ENCODE peak calls at places on chromosome 5, in ten cellular contexts. K, P, W, D, B, G, Z, J, V and C are unnamed samples.

GRCh38 chr5:149760700-149761187 is 30.6 kb downstream of the PPARGC1B start:
- DNase-seq in K (no peak), P (no peak), W (no peak), D (no peak), B (no peak), G (peak; percentile 5), Z (no peak), J (no peak), V (no peak), C (no peak)

GRCh38 chr5:74167206-74167929 is 473.2 kb downstream of the ENC1 start:
- DNase-seq in K (peak; percentile 85), P (no peak), W (no peak), D (peak; percentile 57), B (no peak), G (no peak), Z (no peak), J (no peak), V (peak; percentile 46), C (no peak)

GRCh38 chr5:95822038-95822407 is 503 bp downstream of the GLRX start:
- DNase-seq in K (peak; percentile 63), P (peak; percentile 72), W (no peak), D (no peak), B (peak; percentile 60), G (peak; percentile 69), Z (no peak), J (peak; percentile 71), V (no peak), C (no peak)

GRCh38 chr5:6228257-6229250 is 149.8 kb downstream of the MED10 start:
- DNase-seq in K (no peak), P (no peak), W (no peak), D (no peak), B (no peak), G (no peak), Z (no peak), J (no peak), V (no peak), C (no peak)

GRCh38 chr5:146906803-146907202 is 28.2 kb upstream of the PPP2R2B start:
- DNase-seq in K (no peak), P (no peak), W (no peak), D (no peak), B (no peak), G (no peak), Z (peak; percentile 24), J (peak; percentile 87), V (no peak), C (no peak)

GRCh38 chr5:72123764-72124163 is 16.5 kb downstream of the MAP1B start:
- DNase-seq in K (no peak), P (no peak), W (no peak), D (no peak), B (no peak), G (no peak), Z (no peak), J (no peak), V (no peak), C (no peak)

GRCh38 chr5:33761139-33761538 is 130.7 kb downstream of the ADAMTS12 start:
- DNase-seq in K (no peak), P (no peak), W (no peak), D (no peak), B (no peak), G (no peak), Z (no peak), J (peak; percentile 64), V (no peak), C (peak; percentile 49)

GRCh38 chr5:116546033-116546742 is 28.4 kb downstream of the SEMA6A start:
- DNase-seq in K (peak; percentile 2), P (no peak), W (no peak), D (no peak), B (no peak), G (no peak), Z (no peak), J (no peak), V (no peak), C (no peak)

GRCh38 chr5:34038838-34039237 is 4.2 kb downstream of the C1QTNF3 start:
- DNase-seq in K (no peak), P (no peak), W (no peak), D (no peak), B (no peak), G (no peak), Z (no peak), J (no peak), V (no peak), C (no peak)

DNA sequence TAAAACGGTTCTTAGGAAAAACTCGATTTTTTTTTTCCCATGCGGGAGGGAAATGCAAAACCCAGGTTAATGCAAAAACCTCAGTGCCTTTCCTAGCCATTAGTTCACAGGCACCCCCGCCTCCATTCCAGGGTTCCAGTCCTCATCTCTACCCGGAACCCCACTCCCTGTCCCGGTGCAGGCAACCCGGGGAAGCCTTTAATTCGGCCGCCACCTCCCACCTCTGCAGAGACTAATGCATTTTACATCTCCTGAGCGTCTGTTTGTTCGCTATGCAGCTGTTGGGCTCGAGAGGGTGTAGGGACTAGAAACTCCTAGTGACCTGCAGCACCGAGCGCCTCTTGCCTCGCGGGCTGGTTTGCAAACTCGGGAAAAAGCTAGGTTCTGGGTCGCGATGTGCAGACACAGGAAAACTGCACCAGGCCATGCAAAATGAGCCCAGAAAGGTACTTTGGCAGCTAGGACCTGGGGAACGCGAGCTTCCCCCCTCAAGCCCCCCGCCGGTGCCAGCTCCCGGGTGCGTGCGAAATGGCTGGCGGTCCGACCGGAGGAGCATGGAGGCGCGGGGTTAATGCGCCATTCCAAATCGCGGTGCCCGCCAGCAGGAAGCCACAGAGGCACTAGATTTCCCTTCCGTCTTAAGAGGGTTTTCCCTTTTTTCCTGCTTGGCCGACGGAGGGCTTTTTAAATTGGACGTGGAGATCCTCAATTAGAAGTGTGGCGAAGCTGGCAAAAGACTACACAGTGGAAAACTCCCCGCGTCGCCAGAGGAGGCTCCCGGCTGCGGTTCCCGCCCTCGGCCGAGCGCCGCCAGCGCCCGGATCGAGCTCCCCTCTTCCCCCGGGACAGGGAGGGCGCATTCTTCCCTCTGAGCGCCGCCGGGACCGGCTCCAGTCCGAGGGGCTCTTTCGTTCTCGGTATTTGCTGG is 3.4 kb downstream of the GDNF start:
- DNase-seq in K (peak; percentile 42), P (peak; percentile 45), W (no peak), D (no peak), B (no peak), G (peak; percentile 16), Z (no peak), J (peak; percentile 58), V (no peak), C (no peak)
- H3K4me3 ChIP-seq in K (peak overlapping the region; percentile 52), P (peak overlapping the region; percentile 54), W (peak overlapping the region; percentile 34), D (peak overlapping the region; percentile 61), B (peak overlapping the region; percentile 53), G (peak overlapping the region; percentile 68), Z (no peak overlapping the region), J (peak overlapping the region; percentile 65), V (peak overlapping the region; percentile 74), C (no peak overlapping the region)

GRCh38 chr5:179432547-179432946 is 87.3 kb upstream of the ADAMTS2 start:
- DNase-seq in K (no peak), P (no peak), W (no peak), D (no peak), B (no peak), G (peak; percentile 12), Z (no peak), J (no peak), V (no peak), C (no peak)
- H3K4me3 ChIP-seq in K (no peak overlapping the region), P (no peak overlapping the region), W (no peak overlapping the region), D (no peak overlapping the region), B (no peak overlapping the region), G (no peak overlapping the region), Z (no peak overlapping the region), J (no peak overlapping the region), V (no peak overlapping the region), C (no peak overlapping the region)

DNA sequence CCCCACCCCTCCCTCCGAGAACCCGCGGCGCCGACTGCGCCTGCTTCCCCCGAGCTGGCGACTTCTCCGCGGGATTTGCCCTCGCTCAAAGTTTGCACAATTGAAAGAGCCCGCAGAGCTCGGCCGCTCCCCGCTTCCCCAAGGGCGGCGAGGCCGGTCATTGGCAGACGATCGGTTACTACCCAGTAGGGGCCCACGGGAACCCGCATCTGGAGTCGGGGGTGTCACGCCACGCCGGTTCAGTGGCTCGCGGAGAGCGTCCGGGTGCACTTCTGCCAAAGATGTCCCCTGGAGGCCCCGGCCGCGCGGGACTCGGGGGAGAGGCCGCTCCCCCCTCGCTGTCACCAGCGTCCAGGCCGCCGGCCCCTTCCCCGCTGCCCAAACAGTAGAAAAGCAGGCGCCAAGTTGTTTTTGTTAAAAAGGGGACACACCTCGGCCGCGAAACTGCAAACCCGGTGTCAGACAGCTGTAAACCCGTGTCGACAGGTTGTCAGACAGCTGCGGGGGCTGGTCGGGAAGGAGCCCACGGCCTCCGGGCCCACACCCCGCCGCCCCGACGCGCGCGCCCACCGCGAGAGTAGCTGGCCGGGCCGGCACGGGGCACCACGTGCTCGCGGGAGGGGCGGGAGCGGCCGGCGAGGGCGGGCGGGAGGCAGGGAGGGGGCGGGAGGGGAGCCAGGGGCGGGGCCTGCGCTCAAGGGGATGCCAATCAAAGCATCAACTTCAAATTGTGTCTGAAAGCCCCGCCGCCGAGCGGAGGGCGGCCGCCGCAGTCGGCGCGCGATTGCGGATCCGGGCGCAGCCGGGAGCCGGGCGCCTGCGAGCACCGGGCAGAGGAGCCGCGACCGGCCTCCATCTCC is at the start of gene IRX1:
- DNase-seq in K (peak; percentile 40), P (peak; percentile 36), W (no peak), D (no peak), B (no peak), G (no peak), Z (no peak), J (peak; percentile 81), V (no peak), C (no peak)
- H3K4me3 ChIP-seq in K (peak within 1 kb of the TSS; percentile 50), P (no peak within 1 kb of the TSS), W (peak within 1 kb of the TSS; percentile 59), D (peak within 1 kb of the TSS; percentile 46), B (peak within 1 kb of the TSS; percentile 22), G (peak within 1 kb of the TSS; percentile 53), Z (no peak within 1 kb of the TSS), J (peak within 1 kb of the TSS; percentile 60), V (no peak within 1 kb of the TSS), C (no peak within 1 kb of the TSS)

GRCh38 chr5:119345861-119346260 is 10.0 kb upstream of the TNFAIP8 start:
- DNase-seq in K (no peak), P (no peak), W (no peak), D (no peak), B (no peak), G (no peak), Z (no peak), J (no peak), V (no peak), C (no peak)

GRCh38 chr5:119346404-119346803 is 9.4 kb upstream of the TNFAIP8 start:
- DNase-seq in K (no peak), P (no peak), W (no peak), D (no peak), B (no peak), G (no peak), Z (no peak), J (no peak), V (no peak), C (no peak)

GRCh38 chr5:119344231-119344630 is 11.6 kb upstream of the TNFAIP8 start:
- DNase-seq in K (no peak), P (no peak), W (no peak), D (no peak), B (no peak), G (no peak), Z (no peak), J (no peak), V (no peak), C (no peak)

GRCh38 chr5:119347574-119347973 is 8.2 kb upstream of the TNFAIP8 start:
- DNase-seq in K (no peak), P (no peak), W (no peak), D (no peak), B (no peak), G (no peak), Z (no peak), J (no peak), V (no peak), C (no peak)

DNA sequence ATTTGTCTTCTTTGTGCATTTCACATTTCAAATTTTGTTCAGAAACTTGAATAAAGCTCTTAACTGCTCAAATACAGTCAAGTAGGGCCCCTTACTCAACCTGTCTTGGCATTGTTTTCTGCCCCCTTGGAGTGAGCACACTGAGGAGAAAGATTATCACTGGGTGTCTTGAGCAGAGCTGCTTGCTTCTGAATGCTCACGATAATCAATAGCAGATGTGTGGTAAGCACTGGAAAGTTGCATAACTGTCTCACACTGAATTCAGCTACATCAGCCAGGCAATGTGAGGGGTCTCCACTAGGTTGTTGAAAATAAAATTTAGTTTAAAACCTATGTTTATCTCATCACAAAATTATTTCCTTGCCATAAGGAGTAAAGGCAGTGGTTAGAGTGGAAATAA is 7.8 kb upstream of the TNFAIP8 start:
- DNase-seq in K (peak; percentile 82), P (peak; percentile 24), W (no peak), D (peak; percentile 49), B (no peak), G (no peak), Z (no peak), J (no peak), V (no peak), C (no peak)
- H3K4me3 ChIP-seq in K (no peak overlapping the region), P (no peak overlapping the region), W (no peak overlapping the region), D (no peak overlapping the region), B (no peak overlapping the region), G (no peak overlapping the region), Z (no peak overlapping the region), J (no peak overlapping the region), V (no peak overlapping the region), C (no peak overlapping the region)